ENCODE peak calls at places on chromosomes 12 and 14, in seven cellular contexts. E is prostate gland, Z is BJ, A is esophagus squamous epithelium, I is Peyer's patch, R is lower leg skin, O is lower lobe of right lung. F is an unnamed sample.

GRCh38 chr12:26153421-26154154 is 28.8 kb upstream of the BHLHE41 start:
- DNase-seq in E (no peak), A (no peak), I (peak; percentile 58), Z (peak; percentile 91), O (no peak), R (no peak), F (no peak)

GRCh38 chr14:96479435-96480146 is 22.6 kb upstream of the PAPOLA start:
- DNase-seq in E (no peak), I (no peak), O (no peak), R (no peak), Z (no peak), A (no peak), F (no peak)

GRCh38 chr12:38890102-38890501 is 15.3 kb downstream of the CPNE8 start:
- DNase-seq in O (no peak), Z (no peak), R (no peak), A (no peak), I (no peak), E (no peak), F (no peak)

GRCh38 chr14:61503167-61503801 is 181.9 kb downstream of the PRKCH start:
- DNase-seq in I (peak; percentile 78), R (no peak), A (no peak), E (no peak), O (no peak), Z (no peak), F (peak; percentile 40)

GRCh38 chr12:95117178-95117599 is 43.8 kb upstream of the NR2C1 start:
- DNase-seq in O (no peak), Z (no peak), A (no peak), E (peak; percentile 78), I (peak; percentile 84), R (no peak), F (peak; percentile 50)

GRCh38 chr12:94146166-94146565 is 2.2 kb upstream of the PLXNC1 start:
- DNase-seq in E (no peak), A (no peak), R (no peak), O (no peak), I (no peak), Z (no peak), F (no peak)

GRCh38 chr12:71014180-71014785 is 93.7 kb upstream of the PTPRR start:
- DNase-seq in Z (no peak), E (no peak), I (no peak), O (no peak), R (no peak), A (no peak), F (no peak)

GRCh38 chr12:122182887-122183587 is at the start of gene LRRC43:
- DNase-seq in O (peak; percentile 67), I (peak; percentile 66), Z (no peak), A (no peak), E (peak; percentile 20), R (no peak), F (no peak)

GRCh38 chr14:69360438-69361108 is 37.5 kb downstream of the ERH start:
- DNase-seq in R (no peak), A (no peak), E (no peak), Z (no peak), O (no peak), I (no peak), F (no peak)

GRCh38 chr14:63563370-63564026 is 20.3 kb upstream of the PPP2R5E start:
- DNase-seq in A (no peak), Z (no peak), R (peak; percentile 31), I (no peak), O (no peak), E (no peak), F (no peak)

GRCh38 chr14:99194736-99195135 is 77.3 kb downstream of the BCL11B start:
- DNase-seq in I (no peak), R (no peak), O (no peak), A (no peak), Z (no peak), E (no peak), F (no peak)

GRCh38 chr14:69531135-69531534 is 43.5 kb downstream of the CCDC177 start:
- DNase-seq in O (no peak), A (no peak), I (no peak), E (no peak), R (no peak), Z (no peak), F (no peak)

GRCh38 chr14:30906752-30907658 is 32.6 kb downstream of the COCH start:
- DNase-seq in R (no peak), O (no peak), Z (no peak), I (no peak), A (no peak), E (no peak), F (no peak)

GRCh38 chr14:50823051-50823762 is 7.8 kb downstream of the NIN start:
- DNase-seq in O (no peak), I (no peak), R (no peak), E (no peak), Z (no peak), A (no peak), F (no peak)
- H3K4me3 ChIP-seq in O (no peak overlapping the region), I (no peak overlapping the region), R (no peak overlapping the region), E (no peak overlapping the region), Z (no peak overlapping the region), A (peak overlapping the region; percentile 19), F (no peak overlapping the region)

GRCh38 chr12:12736759-12737676 is 19.9 kb downstream of the CDKN1B start:
- DNase-seq in I (peak; percentile 73), A (no peak), E (no peak), O (no peak), Z (peak; percentile 59), R (no peak), F (peak; percentile 14)
- H3K4me3 ChIP-seq in I (peak overlapping the region; percentile 19), A (peak overlapping the region; percentile 33), E (no peak overlapping the region), O (peak overlapping the region; percentile 16), Z (peak overlapping the region; percentile 7), R (no peak overlapping the region), F (peak overlapping the region; percentile 31)

GRCh38 chr14:94441130-94441529 is 11.5 kb downstream of the SERPINA11 start:
- DNase-seq in I (no peak), E (no peak), O (no peak), Z (no peak), R (no peak), A (no peak), F (no peak)

GRCh38 chr14:94439453-94440057 is 13.0 kb downstream of the SERPINA11 start:
- DNase-seq in E (no peak), Z (no peak), O (no peak), I (no peak), A (no peak), R (no peak), F (no peak)

GRCh38 chr14:94445003-94445402 is 7.6 kb downstream of the SERPINA11 start:
- DNase-seq in E (no peak), R (no peak), I (no peak), O (no peak), A (no peak), Z (no peak), F (no peak)

GRCh38 chr14:94446126-94446525 is 6.5 kb downstream of the SERPINA11 start:
- DNase-seq in O (no peak), E (no peak), R (no peak), Z (no peak), A (no peak), I (no peak), F (no peak)

GRCh38 chr14:94441531-94442205 is 10.9 kb downstream of the SERPINA11 start:
- DNase-seq in O (no peak), Z (no peak), R (no peak), A (no peak), I (no peak), E (no peak), F (no peak)
- H3K4me3 ChIP-seq in O (no peak overlapping the region), Z (no peak overlapping the region), R (no peak overlapping the region), A (no peak overlapping the region), I (no peak overlapping the region), E (no peak overlapping the region), F (no peak overlapping the region)

GRCh38 chr12:14364583-14365271 is 755 bp upstream of the ATF7IP start:
- DNase-seq in Z (no peak), R (no peak), O (no peak), E (no peak), I (no peak), A (no peak), F (no peak)
- H3K4me3 ChIP-seq in Z (peak overlapping the region; percentile 91), R (no peak overlapping the region), O (peak overlapping the region; percentile 69), E (peak overlapping the region; percentile 73), I (peak overlapping the region; percentile 64), A (peak overlapping the region; percentile 82), F (peak overlapping the region; percentile 62)

DNA sequence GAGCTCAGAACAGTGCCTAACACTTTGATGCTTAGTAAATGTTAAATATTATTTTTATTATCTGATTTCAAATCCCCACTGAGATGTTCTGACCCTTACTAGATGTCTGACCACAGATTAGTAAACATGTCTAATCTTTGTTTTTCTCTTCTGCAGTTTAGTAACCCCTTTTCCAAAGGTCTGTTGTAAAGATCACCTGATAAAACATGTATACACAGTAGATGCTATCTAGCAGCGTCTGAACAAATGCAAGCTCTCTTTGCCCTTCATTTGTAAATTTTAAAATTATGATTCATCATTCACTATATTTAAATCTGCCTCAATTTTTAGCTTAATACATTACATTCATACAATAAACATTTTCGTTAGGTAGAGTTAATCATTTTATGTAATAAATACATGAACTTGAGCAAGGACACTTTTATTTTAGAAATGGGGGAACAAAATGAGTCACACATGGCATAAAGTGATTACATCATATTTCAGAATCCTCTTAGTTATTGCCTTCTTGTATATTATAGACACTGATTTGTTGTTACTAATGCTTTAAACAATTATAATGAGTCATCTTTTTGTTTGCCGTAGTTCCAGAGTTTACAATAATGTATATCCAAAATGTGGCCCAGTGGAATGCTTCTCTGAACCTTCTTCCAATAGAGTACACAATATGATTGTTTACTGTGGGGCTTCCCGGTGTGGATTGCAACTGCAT is 1.7 kb upstream of the OR4K5 start:
- DNase-seq in A (no peak), E (no peak), O (no peak), R (no peak), Z (no peak), I (no peak), F (no peak)
- H3K4me3 ChIP-seq in A (no peak overlapping the region), E (no peak overlapping the region), O (no peak overlapping the region), R (no peak overlapping the region), Z (no peak overlapping the region), I (no peak overlapping the region), F (no peak overlapping the region)

GRCh38 chr12:57724936-57725740 is 13.4 kb downstream of the AGAP2 start:
- DNase-seq in A (no peak), I (peak; percentile 43), Z (no peak), R (peak; percentile 77), O (no peak), E (no peak), F (no peak)

GRCh38 chr12:57726884-57727757 is 11.4 kb downstream of the AGAP2 start:
- DNase-seq in R (peak; percentile 88), E (no peak), O (peak; percentile 66), A (no peak), I (no peak), Z (no peak), F (no peak)

GRCh38 chr12:57724003-57724935 is 14.3 kb downstream of the AGAP2 start:
- DNase-seq in A (no peak), O (no peak), R (peak; percentile 79), I (peak; percentile 40), Z (no peak), E (no peak), F (no peak)

GRCh38 chr12:57726151-57726883 is 12.2 kb downstream of the AGAP2 start:
- DNase-seq in Z (peak; percentile 19), A (peak; percentile 21), R (peak; percentile 96), E (peak; percentile 73), O (peak; percentile 84), I (peak; percentile 84), F (no peak)

DNA sequence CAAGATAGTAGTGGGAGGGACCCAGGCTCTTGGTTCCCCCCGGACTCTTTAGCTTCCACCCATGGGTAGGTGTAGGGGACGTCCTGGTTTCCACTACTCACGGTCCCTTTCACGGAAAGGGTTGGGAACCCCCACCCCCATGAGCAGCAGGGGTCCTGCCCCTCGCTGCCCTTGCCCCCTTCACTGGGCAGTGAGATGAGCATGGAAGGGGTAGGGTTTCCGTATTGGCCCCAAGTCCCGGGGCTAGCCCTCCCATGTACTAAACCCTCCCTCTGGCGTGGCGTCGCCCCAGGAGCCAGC is 12.7 kb downstream of the AGAP2 start:
- DNase-seq in I (no peak), R (no peak), A (no peak), O (no peak), E (no peak), Z (no peak), F (no peak)
- H3K4me3 ChIP-seq in I (peak overlapping the region; percentile 76), R (peak overlapping the region; percentile 76), A (peak overlapping the region; percentile 86), O (peak overlapping the region; percentile 75), E (peak overlapping the region; percentile 51), Z (peak overlapping the region; percentile 93), F (no peak overlapping the region)

F was measured in effector memory CD4-positive, alpha-beta T cell.